ENCODE peak calls at places on chromosomes 1 and 21, in four cellular contexts. X is CD8-positive, alpha-beta memory T cell; L is PC-9; U is uterus. M is an unnamed sample.

GRCh38 chr1:96234299-96234698 is 487.3 kb upstream of the PTBP2 start:
- DNase-seq in X (no peak), U (peak), L (no peak), M (no peak)

GRCh38 chr21:46619846-46620245 is 15.0 kb upstream of the S100B start:
- DNase-seq in L (no peak), X (no peak), U (no peak), M (no peak)

GRCh38 chr1:35097224-35097623 is 18.0 kb downstream of the ZMYM1 start:
- DNase-seq in L (no peak), X (no peak), U (no peak), M (no peak)

GRCh38 chr1:37925316-37925715 is 21.5 kb downstream of the INPP5B start:
- DNase-seq in U (no peak), L (no peak), X (no peak), M (no peak)

GRCh38 chr1:222865718-222866117 is 50.9 kb downstream of the DISP1 start:
- DNase-seq in L (no peak), X (no peak), U (no peak), M (no peak)

GRCh38 chr1:33349081-33349759 is 28.3 kb upstream of the A3GALT2 start:
- DNase-seq in U (peak), L (no peak), X (peak), M (no peak)

GRCh38 chr1:48817505-48818114 is 40.9 kb upstream of the BEND5 start:
- DNase-seq in L (no peak), U (peak), X (no peak), M (peak)

GRCh38 chr1:226308166-226308722 is 720 bp downstream of the LIN9 start:
- DNase-seq in X (no peak), L (no peak), U (peak), M (peak)

GRCh38 chr1:95006681-95007080 is 66.1 kb downstream of the ALG14 start:
- DNase-seq in U (no peak), X (no peak), L (no peak), M (no peak)

GRCh38 chr1:30768830-30769718 is 11.5 kb upstream of the LAPTM5 start:
- DNase-seq in L (no peak), X (no peak), U (no peak), M (no peak)

GRCh38 chr1:29793653-29794348 is 557.5 kb downstream of the PTPRU start:
- DNase-seq in L (no peak), U (no peak), X (no peak), M (no peak)

GRCh38 chr1:88013485-88013884 is 670.6 kb upstream of the PKN2 start:
- DNase-seq in U (no peak), X (no peak), L (peak), M (no peak)

GRCh38 chr21:34843562-34843961 is 174.8 kb downstream of the CLIC6 start:
- DNase-seq in X (no peak), L (no peak), U (no peak), M (no peak)

GRCh38 chr1:169610110-169610509 is 19.8 kb downstream of the SELP start:
- DNase-seq in L (peak), U (no peak), X (no peak), M (no peak)

GRCh38 chr21:29091032-29091431 is 17.6 kb upstream of the CCT8 start:
- DNase-seq in U (no peak), X (no peak), L (peak), M (no peak)

GRCh38 chr1:30847358-30847972 is 61.1 kb downstream of the SDC3 start:
- DNase-seq in L (no peak), X (no peak), U (peak), M (peak)

GRCh38 chr1:18458133-18458750 is 22.5 kb upstream of the KLHDC7A start:
- DNase-seq in X (no peak), L (no peak), U (no peak), M (no peak)

GRCh38 chr1:178060789-178061556 is 32.9 kb upstream of the RASAL2 start:
- DNase-seq in U (no peak), X (no peak), L (peak), M (peak)

GRCh38 chr1:186218661-186219352 is 156.2 kb downstream of the TPR start:
- DNase-seq in X (no peak), L (no peak), U (no peak), M (no peak)

GRCh38 chr1:38502772-38503171 is 356.8 kb downstream of the RRAGC start:
- DNase-seq in X (no peak), L (no peak), U (no peak), M (no peak)

GRCh38 chr1:185668013-185668412 is 66.2 kb upstream of the HMCN1 start:
- DNase-seq in U (no peak), L (no peak), X (no peak), M (no peak)

GRCh38 chr1:242468749-242469148 is 55.7 kb downstream of the PLD5 start:
- DNase-seq in U (no peak), L (no peak), X (no peak), M (no peak)

GRCh38 chr21:31182231-31183129 is 144.2 kb upstream of the KRTAP19-8 start:
- DNase-seq in U (no peak), X (peak), L (no peak), M (no peak)

GRCh38 chr1:50023292-50024159 is at the start of gene AGBL4:
- DNase-seq in U (no peak), L (no peak), X (no peak), M (peak)
- H3K27ac ChIP-seq in U (no peak), L (no peak), X (no peak), M (no peak)

DNA sequence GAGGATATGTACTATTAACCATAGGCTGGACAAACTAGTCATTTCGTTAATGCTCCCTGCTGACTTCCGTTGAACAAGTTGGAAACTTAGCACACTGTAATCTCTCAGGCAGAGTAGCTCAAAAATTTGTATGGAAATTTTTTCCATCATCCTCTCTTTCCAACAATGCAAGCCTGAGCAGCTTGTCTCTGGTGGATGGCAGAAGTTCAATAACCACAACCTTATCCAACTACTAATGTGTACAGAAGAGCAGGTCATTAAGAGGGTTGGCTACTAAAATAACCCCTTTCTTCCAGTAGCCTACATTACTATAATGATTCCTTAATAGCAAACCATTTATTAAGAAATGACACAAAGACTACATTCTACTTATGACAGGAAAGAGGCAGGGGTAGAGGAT is 262.4 kb downstream of the NFIA start:
- DNase-seq in X (no peak), U (no peak), L (no peak), M (no peak)
- H3K27ac ChIP-seq in X (no peak), U (no peak), L (no peak), M (no peak)

DNA sequence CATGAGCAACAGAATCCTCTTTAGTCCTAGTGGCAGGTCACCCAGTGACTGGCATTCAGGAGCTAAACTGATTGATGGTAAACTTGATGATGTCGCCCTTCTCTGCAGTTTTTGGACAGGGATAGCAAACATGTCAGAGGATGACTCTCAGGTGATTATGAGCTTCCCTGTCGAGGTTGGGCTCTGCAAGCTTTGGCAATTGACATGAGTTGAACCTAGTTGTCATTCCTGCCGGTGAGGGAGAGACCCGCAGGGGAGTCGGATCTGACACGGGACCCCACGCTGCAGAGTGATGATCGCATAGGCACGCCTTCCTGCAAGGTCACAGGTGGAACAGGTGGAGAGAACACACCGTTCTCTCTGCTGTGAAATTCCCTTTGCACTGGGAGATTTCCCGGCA is 438.0 kb upstream of the VAMP3 start:
- DNase-seq in L (no peak), U (no peak), X (no peak), M (no peak)
- H3K27ac ChIP-seq in L (no peak), U (no peak), X (no peak), M (no peak)

DNA sequence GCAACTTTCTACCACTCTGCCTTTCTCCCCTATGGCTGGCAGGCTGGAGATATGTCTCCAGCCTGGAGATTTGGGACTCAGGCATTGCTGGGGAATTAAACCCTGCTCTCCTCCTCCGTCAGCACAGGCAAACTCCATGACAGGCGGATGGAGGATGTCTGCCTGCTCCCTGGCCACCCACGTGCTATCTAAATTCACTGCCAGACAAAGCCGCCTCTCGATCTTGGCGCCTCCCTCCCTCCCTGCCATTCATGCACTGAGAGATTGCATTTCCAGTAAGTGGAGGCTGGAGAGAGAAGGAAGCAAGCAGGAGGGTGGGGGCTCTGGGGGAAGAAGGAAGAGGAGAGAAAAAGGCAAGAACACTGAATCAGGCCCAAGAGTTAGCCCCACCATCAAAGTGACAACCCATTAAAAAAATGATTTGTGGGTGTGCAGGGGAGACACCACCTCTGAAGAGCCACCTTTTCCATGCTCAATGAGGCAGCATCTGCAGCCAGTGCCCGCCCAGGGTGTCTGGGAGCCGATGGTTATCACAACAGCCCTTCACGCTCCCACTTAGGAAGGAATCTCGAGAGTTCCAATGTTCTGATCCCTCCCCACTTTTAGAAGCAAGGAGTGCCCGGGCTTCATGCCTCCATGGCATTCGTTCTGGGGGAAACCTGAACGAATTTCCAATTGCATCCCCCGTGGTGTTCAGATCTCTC is 183.0 kb downstream of the HIVEP3 start:
- DNase-seq in U (no peak), X (no peak), L (no peak), M (peak)
- H3K27ac ChIP-seq in U (no peak), X (no peak), L (no peak), M (no peak)

DNA sequence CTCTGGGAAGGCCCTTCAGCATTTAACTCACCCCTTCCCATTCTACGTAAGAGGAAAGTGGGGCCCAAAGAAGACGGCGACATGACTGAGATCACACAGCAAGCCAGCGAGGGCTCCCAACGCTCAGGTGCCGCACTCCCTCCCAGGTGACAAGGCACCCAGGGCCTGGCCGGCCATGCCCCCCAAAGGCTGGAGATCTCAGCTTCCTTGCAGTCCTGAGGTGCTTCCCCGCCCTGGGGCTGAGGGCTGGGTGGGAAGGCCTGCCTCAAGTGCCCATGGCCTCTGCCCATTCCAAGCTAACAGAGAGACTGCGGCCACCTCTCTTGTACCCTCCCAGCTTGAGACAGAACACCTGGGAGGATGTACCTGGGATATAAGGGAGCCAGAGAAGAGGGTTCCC is 1.0 kb upstream of the CRYBG2 start:
- DNase-seq in X (no peak), U (no peak), L (no peak), M (no peak)
- H3K27ac ChIP-seq in X (no peak), U (no peak), L (peak), M (no peak)

DNA sequence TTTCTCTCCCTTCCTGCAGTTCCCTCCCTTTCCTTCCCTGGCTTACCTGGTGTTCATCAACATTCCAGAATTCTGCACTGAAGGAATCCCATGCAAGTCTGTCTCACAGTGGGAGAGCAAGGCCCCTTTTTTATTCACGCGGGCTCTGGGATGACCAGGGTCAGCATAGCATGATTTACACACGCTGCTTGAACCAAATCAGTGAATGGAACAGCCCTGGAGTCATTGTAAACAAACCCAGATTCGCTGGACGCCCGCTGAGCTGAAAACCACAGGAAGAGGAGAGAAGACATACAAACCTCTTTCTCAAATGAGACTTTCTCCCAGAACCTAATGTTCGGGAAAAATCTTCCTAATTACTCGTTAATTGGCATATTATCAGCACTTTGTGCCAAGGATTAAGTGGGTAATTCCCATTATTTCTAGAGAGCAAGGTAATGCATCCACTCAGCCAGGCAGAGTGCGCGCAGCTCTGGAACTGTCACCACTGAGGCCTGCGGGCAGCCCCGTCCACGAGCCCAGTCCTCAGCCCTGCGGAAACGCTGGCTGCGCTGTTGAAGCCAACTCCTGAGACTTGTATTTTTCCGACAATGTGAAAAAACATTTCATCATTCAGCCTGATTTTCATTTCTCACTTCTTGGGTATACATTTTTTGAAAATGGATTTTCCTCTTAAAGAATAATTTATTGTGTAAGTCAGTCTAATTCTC is 140.0 kb downstream of the ETS2 start:
- DNase-seq in L (no peak), U (no peak), X (no peak), M (no peak)
- H3K27ac ChIP-seq in L (no peak), U (no peak), X (no peak), M (no peak)

GRCh38 chr1:21903638-21904474 is 33.3 kb downstream of the HSPG2 start:
- DNase-seq in L (no peak), U (no peak), X (no peak), M (no peak)

GRCh38 chr1:21904475-21904724 is 32.7 kb downstream of the HSPG2 start:
- DNase-seq in U (no peak), X (no peak), L (no peak), M (no peak)

GRCh38 chr1:21907079-21907418 is 30.1 kb downstream of the HSPG2 start:
- DNase-seq in X (no peak), L (no peak), U (no peak), M (no peak)

GRCh38 chr1:21906173-21907078 is 30.7 kb downstream of the HSPG2 start:
- DNase-seq in L (no peak), X (no peak), U (peak), M (no peak)

DNA sequence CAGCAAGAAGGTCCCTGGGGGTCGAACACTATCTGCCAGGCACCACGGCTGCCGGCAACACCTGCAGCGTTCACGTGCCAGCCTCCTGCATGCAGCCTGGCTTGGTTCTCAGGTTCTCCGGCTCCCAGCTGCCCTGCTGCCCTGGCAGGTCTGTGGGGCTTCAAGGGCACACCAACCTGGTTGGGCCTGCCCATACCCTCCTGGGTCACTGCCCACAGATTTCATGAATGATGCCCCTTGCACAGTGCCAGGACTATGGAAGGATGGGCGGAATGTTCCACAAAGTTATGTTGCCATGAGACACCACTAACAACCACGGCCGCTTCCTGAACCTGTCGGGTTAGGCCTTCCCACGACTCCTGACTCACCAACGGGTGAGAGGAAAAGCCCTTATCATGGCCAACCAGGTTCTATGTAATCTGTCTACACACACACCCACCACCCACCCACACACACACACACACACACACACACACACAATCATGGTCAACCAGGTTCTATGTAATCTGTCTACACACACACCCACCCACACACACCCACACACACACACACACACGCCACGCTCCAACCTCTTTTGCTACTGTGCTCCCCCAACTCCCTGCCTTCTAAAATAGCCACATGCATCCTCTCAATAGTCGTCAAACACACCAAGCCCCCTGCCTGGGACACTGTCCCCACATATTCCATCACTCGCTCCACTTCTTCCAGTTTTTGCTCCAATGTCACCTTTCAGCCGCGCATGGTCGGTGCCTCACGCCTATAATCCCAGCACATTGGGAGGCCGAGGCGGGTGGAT is 32.2 kb downstream of the HSPG2 start:
- DNase-seq in L (peak), U (peak), X (no peak), M (no peak)
- H3K27ac ChIP-seq in L (no peak), U (peak), X (peak), M (no peak)

M was measured in substantia nigra.